ENCODE peak calls at places on chromosome 21, in nine cellular contexts. A is stimulated activated CD8-positive, alpha-beta memory T cell treated with anti-CD3 and anti-CD28 coated beads, Interleukin-2, amount 100 ng/mL, for 1 hour; P is Jurkat, Clone E6-1; E is stomach; F is stimulated activated CD4-positive, alpha-beta T cell treated with anti-CD3 and anti-CD28 coated beads, TNF-alpha, amount 100 ng/mL, for 1 hour; W is GM23338; X is EH; U is activated CD4-positive, alpha-beta T cell treated with anti-CD3 and anti-CD28 coated beads for 24 hours; Z is Right ventricle myocardium inferior. B is an unnamed sample.
A peak's percentile ranks its signal among the peaks of the same experiment; 100 is the strongest.

GRCh38 chr21:45287438-45288391 is at the start of gene POFUT2:
- DNase-seq in F (peak; percentile 99), X (peak; percentile 94), U (peak; percentile 99), E (peak; percentile 99), A (peak; percentile 99), W (peak; percentile 94), Z (peak; percentile 97), P (peak; percentile 88), B (peak; percentile 98)

GRCh38 chr21:42650441-42651421 is 2.7 kb upstream of the PDE9A start:
- DNase-seq in E (no peak), W (no peak), A (no peak), P (no peak), Z (peak; percentile 60), F (no peak), X (no peak), U (no peak), B (no peak)

GRCh38 chr21:38679531-38679930 is 126.2 kb upstream of the ETS2 start:
- DNase-seq in U (no peak), F (no peak), W (no peak), P (no peak), E (no peak), X (peak; percentile 77), A (no peak), Z (no peak), B (no peak)

GRCh38 chr21:37281993-37282392 is 14.9 kb upstream of the VPS26C start:
- DNase-seq in P (no peak), E (no peak), U (no peak), Z (no peak), X (no peak), A (no peak), W (peak; percentile 52), F (no peak), B (no peak)

GRCh38 chr21:31897311-31897710 is 24.5 kb downstream of the HUNK start:
- DNase-seq in X (peak; percentile 90), W (no peak), P (no peak), E (no peak), F (no peak), U (no peak), A (no peak), Z (no peak), B (no peak)

GRCh38 chr21:42321845-42322244 is 6.6 kb upstream of the TFF3 start:
- DNase-seq in A (no peak), U (no peak), P (no peak), F (no peak), X (no peak), E (no peak), W (no peak), Z (no peak), B (no peak)

GRCh38 chr21:19261731-19262367 is 858.3 kb upstream of the TMPRSS15 start:
- DNase-seq in Z (peak; percentile 54), P (no peak), E (no peak), U (no peak), F (no peak), A (no peak), W (no peak), X (no peak), B (no peak)

GRCh38 chr21:17786219-17787181 is 32.7 kb downstream of the C21orf91 start:
- DNase-seq in W (no peak), E (no peak), X (no peak), A (no peak), U (no peak), F (no peak), Z (no peak), P (no peak), B (no peak)

GRCh38 chr21:31548688-31549087 is 110.8 kb upstream of the SOD1 start:
- DNase-seq in Z (no peak), U (no peak), E (no peak), W (no peak), P (no peak), X (no peak), F (no peak), A (no peak), B (no peak)

GRCh38 chr21:46424621-46425020 is 34.1 kb upstream of the DIP2A start:
- DNase-seq in P (peak; percentile 65), F (no peak), A (no peak), E (no peak), X (no peak), W (no peak), Z (peak; percentile 62), U (no peak), B (no peak)

GRCh38 chr21:44923481-44924084 is 2.9 kb upstream of the ITGB2 start:
- DNase-seq in P (no peak), Z (no peak), W (no peak), U (no peak), E (no peak), X (no peak), A (no peak), F (no peak), B (no peak)

GRCh38 chr21:43904316-43904925 is 39.4 kb downstream of the AGPAT3 start:
- DNase-seq in U (no peak), X (no peak), Z (no peak), F (no peak), P (no peak), A (no peak), E (no peak), W (no peak), B (no peak)

GRCh38 chr21:25999935-26000582 is 170.5 kb downstream of the APP start:
- DNase-seq in F (no peak), Z (no peak), P (no peak), E (no peak), A (no peak), X (no peak), W (peak; percentile 44), U (peak; percentile 10), B (no peak)

GRCh38 chr21:45847870-45848269 is 133.7 kb upstream of the COL6A1 start:
- DNase-seq in W (no peak), U (no peak), Z (no peak), E (no peak), X (peak; percentile 18), A (no peak), P (no peak), F (no peak), B (no peak)

GRCh38 chr21:35274923-35275322 is 225.8 kb upstream of the RUNX1 start:
- DNase-seq in U (no peak), Z (no peak), E (no peak), F (no peak), X (no peak), A (no peak), P (no peak), W (no peak), B (no peak)

GRCh38 chr21:42571391-42572150 is 57.9 kb downstream of the SLC37A1 start:
- DNase-seq in Z (no peak), P (no peak), A (no peak), F (no peak), X (no peak), E (no peak), U (no peak), W (no peak), B (peak; percentile 3)

GRCh38 chr21:27564684-27565280 is 597.9 kb upstream of the ADAMTS5 start:
- DNase-seq in A (no peak), W (peak; percentile 58), Z (no peak), F (no peak), X (peak; percentile 83), E (peak; percentile 40), U (no peak), P (peak; percentile 26), B (peak; percentile 44)

GRCh38 chr21:42830456-42831455 is 48.6 kb downstream of the WDR4 start:
- DNase-seq in X (no peak), A (no peak), Z (no peak), F (no peak), W (no peak), U (no peak), P (no peak), E (peak; percentile 25), B (peak; percentile 15)

GRCh38 chr21:42373181-42373907 is 7.0 kb upstream of the TFF1 start:
- DNase-seq in U (no peak), F (no peak), X (no peak), W (no peak), Z (no peak), P (no peak), E (no peak), A (no peak), B (no peak)

GRCh38 chr21:24375201-24375600 is 1232.1 kb downstream of the MRPL39 start:
- DNase-seq in P (peak; percentile 21), W (peak; percentile 34), E (no peak), A (no peak), U (peak; percentile 2), Z (no peak), F (no peak), X (no peak), B (no peak)

GRCh38 chr21:15140321-15141019 is 75.7 kb upstream of the NRIP1 start:
- DNase-seq in X (no peak), F (no peak), U (no peak), W (no peak), P (no peak), Z (no peak), E (peak; percentile 86), A (no peak), B (no peak)

GRCh38 chr21:30962013-30962412 is 76.3 kb downstream of the KRTAP19-8 start:
- DNase-seq in X (no peak), E (no peak), W (peak; percentile 51), U (no peak), F (no peak), P (peak; percentile 5), A (no peak), Z (no peak), B (no peak)

GRCh38 chr21:46318464-46318845 is 5.2 kb downstream of the C21orf58 start:
- DNase-seq in P (no peak), F (no peak), U (no peak), W (no peak), Z (no peak), A (no peak), X (no peak), E (no peak), B (no peak)

GRCh38 chr21:45328198-45329087 is 40.7 kb upstream of the POFUT2 start:
- DNase-seq in P (no peak), Z (peak; percentile 55), W (no peak), X (no peak), A (no peak), U (no peak), E (no peak), F (no peak), B (no peak)